ENCODE peak calls at places on chromosome 22, in nine cellular contexts. C is MM.1S; D is right lobe of liver; H is mucosa of descending colon; N is GM23338; E is Caco-2; S is CD8-positive, alpha-beta T cell; P is IMR-90; A is spleen. G is an unnamed sample. For H3K4me1, the result is how much of the 10 kb centered on the place peaks cover.

GRCh38 chr22:19941365-19942070 is at the start of the genes COMT and TXNRD2:
- DNase-seq in A (peak), E (peak), D (peak), H (peak), N (peak), P (peak), C (peak), S (peak), G (peak)

GRCh38 chr22:20206709-20207215 is 55.9 kb upstream of the CCDC188 start:
- DNase-seq in A (no peak), C (no peak), H (peak), D (peak), E (no peak), S (peak), N (no peak), P (peak), G (no peak)

GRCh38 chr22:41589260-41589600 is 410 bp downstream of the PMM1 start:
- DNase-seq in P (no peak), D (no peak), N (peak), C (peak), H (no peak), S (peak), E (no peak), A (no peak), G (peak)

GRCh38 chr22:50459443-50460140 is 15.2 kb downstream of the SBF1 start:
- DNase-seq in D (no peak), E (no peak), C (no peak), A (no peak), P (no peak), H (no peak), S (no peak), N (no peak), G (no peak)

GRCh38 chr22:35445933-35446332 is 46.0 kb downstream of the MCM5 start:
- DNase-seq in E (no peak), C (no peak), P (no peak), H (no peak), D (no peak), S (no peak), A (no peak), N (no peak), G (no peak)

GRCh38 chr22:28442951-28443876 is 236.4 kb downstream of the TTC28 start:
- DNase-seq in S (peak), N (peak), P (peak), D (peak), E (peak), C (no peak), H (peak), A (peak), G (peak)

GRCh38 chr22:28116261-28116673 is 197.2 kb upstream of the PITPNB start:
- DNase-seq in N (peak), D (no peak), A (no peak), S (no peak), P (peak), C (no peak), E (no peak), H (no peak), G (no peak)

GRCh38 chr22:26339755-26340154 is 89.3 kb upstream of the ASPHD2 start:
- DNase-seq in N (no peak), D (no peak), P (no peak), S (no peak), H (no peak), E (no peak), C (no peak), A (no peak), G (no peak)

GRCh38 chr22:19178065-19178658 is 374 bp downstream of the SLC25A1 start:
- DNase-seq in H (no peak), A (peak), N (peak), D (peak), E (peak), S (peak), C (peak), P (peak), G (peak)

GRCh38 chr22:20170170-20170569 is 19.3 kb upstream of the CCDC188 start:
- DNase-seq in D (no peak), H (no peak), N (no peak), P (no peak), E (no peak), S (no peak), C (no peak), A (no peak), G (no peak)

GRCh38 chr22:44632823-44633478 is 69.1 kb upstream of the PRR5 start:
- DNase-seq in A (no peak), C (no peak), S (no peak), D (no peak), E (no peak), N (no peak), P (no peak), H (no peak), G (no peak)

GRCh38 chr22:32603651-32604540 is 129.3 kb downstream of the FBXO7 start:
- DNase-seq in S (no peak), C (no peak), H (no peak), E (no peak), D (no peak), P (no peak), N (no peak), A (peak), G (no peak)

GRCh38 chr22:32605576-32605975 is 131.0 kb downstream of the FBXO7 start:
- DNase-seq in N (no peak), A (peak), P (no peak), D (no peak), S (no peak), C (no peak), E (no peak), H (no peak), G (no peak)

GRCh38 chr22:32607086-32607485 is 132.5 kb downstream of the FBXO7 start:
- DNase-seq in C (no peak), E (no peak), D (no peak), N (peak), A (peak), H (no peak), S (no peak), P (no peak), G (no peak)

GRCh38 chr22:32602154-32602553 is 127.5 kb downstream of the FBXO7 start:
- DNase-seq in P (no peak), C (no peak), H (no peak), N (no peak), A (no peak), S (no peak), E (no peak), D (no peak), G (no peak)

DNA sequence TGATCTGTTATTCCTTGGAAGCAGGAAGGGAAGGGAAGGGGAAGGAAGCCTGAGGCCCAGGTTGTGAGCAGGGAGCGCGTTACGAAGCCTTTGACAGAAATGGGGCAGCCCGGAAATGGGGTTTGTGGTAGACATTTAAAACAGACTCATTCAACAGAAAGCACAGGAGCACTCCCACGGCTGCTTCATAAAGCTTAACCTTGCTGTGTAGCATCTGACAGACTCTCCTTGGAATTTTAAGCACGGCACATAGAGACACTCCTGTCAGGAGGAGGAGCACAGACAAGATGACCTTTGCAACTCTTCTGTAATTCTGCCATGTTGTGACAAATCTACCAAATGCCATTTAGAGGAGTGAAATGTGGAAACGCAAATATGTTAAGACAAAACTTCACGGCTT is 131.6 kb downstream of the FBXO7 start:
- DNase-seq in N (no peak), H (no peak), E (no peak), C (no peak), A (peak), S (no peak), P (no peak), D (no peak), G (no peak)
- TF ChIP-seq CTCF in N (no peak), H (no peak), E (no peak), C (no peak), A (no peak), S (no peak), P (no peak), D (no peak), G (no peak)

GRCh38 chr22:16699336-16699735 is 106.7 kb upstream of the CCT8L2 start:
- DNase-seq in A (no peak), P (no peak), C (no peak), N (no peak), S (no peak), D (no peak), E (no peak), H (no peak), G (no peak)
- H3K4me1 ChIP-seq in A (under half), P (under half), C (under half), N (under half), S (under half), D (under half), E (under half), H (under half), G (under half)

DNA sequence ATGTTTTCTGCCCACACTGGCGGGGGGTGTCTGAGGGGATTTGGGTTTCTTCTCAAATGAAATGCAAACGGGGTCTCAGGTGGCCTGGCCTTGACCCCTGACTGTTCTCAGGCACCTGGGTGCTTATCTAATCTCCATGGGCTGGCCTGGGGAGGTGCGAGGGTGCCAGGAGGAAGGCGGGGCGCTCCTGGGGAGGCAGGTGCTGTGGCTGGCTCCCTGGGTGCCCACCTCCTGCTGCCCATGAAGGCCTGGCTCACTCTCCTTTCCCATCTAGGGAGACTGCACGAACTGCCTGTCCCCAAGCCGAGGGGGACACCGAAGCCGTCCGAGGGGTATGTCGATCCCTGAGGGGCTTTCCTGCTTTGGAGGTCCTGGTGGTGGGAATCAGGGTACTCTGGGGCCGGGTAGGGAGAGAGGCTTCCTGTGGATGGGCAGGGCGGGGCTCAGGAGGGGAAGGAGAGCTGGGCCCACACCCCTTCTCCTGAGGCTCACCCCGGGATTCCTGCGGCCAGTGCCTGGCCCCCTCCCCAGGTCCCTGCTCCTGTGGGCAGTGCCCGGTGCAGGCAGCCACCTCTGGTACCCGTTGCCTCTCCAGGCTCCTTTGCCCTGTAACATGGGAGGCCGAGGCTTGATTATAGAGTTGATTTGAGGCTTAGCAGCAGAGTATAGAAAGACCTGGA is 18.4 kb downstream of the MICALL1 start:
- DNase-seq in N (no peak), P (no peak), D (no peak), H (no peak), S (no peak), A (no peak), E (no peak), C (no peak), G (no peak)
- H3K4me3 ChIP-seq in N (no peak), P (no peak), D (no peak), H (no peak), S (no peak), A (no peak), E (no peak), C (no peak), G (no peak)

GRCh38 chr22:47450876-47451475 is 688.5 kb downstream of the TBC1D22A start:
- DNase-seq in P (no peak), C (no peak), H (no peak), E (no peak), S (no peak), A (no peak), N (no peak), D (no peak), G (no peak)

GRCh38 chr22:47448231-47449035 is 686.0 kb downstream of the TBC1D22A start:
- DNase-seq in N (no peak), H (no peak), S (no peak), D (no peak), A (no peak), P (no peak), E (no peak), C (no peak), G (no peak)

GRCh38 chr22:47453049-47453448 is 690.6 kb downstream of the TBC1D22A start:
- DNase-seq in S (no peak), H (no peak), P (no peak), N (no peak), C (no peak), A (no peak), D (no peak), E (no peak), G (no peak)

GRCh38 chr22:47449508-47450270 is 687.2 kb downstream of the TBC1D22A start:
- DNase-seq in C (no peak), H (no peak), S (no peak), A (no peak), D (no peak), E (no peak), P (no peak), N (no peak), G (no peak)

GRCh38 chr22:47452184-47452583 is 689.7 kb downstream of the TBC1D22A start:
- DNase-seq in A (no peak), S (no peak), N (peak), C (no peak), D (no peak), P (no peak), E (no peak), H (no peak), G (no peak)
- TF ChIP-seq CTCF in A (peak), S (no peak), N (no peak), C (peak), D (peak), P (no peak), E (peak), H (no peak), G (peak)

DNA sequence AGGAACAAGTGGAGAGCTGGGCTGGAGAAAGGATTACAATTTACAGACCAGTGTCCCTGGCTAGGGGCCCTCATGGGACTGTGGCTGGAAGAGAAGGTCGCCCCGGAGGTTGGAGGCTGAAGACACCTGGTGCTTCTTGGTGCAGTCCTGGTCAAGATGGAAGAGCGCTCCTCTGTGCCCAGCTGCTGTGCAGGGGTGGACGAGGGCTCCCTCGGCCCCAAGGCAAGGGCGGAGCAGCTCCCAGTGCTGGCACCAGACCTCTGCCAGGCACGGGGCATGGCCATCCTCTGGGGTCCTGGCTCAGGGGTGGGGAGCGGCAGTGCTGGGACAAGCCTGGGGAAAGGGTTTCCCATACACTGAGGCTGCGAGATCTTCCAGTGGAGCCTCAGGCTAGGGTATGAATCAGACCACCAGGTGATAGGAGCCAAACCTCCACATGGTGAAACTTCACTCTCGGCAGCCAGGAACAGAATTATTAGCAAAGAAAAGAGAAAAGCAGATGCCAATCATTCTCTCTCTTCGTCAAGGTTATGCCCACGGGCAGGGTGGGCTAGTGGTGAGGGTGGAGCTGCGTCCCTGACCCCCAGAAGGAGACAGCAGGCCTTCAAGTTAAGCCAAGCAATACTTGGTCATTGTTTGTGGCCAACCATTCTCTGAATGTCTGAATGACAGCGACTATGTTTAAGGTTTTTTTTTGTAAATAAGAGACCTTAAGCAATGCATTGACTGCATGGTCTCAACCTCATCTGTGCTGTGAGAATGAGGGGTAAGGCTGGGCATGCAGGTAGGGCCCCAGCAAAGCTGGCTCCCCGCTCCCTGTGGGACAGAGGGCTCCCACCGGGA is 32.1 kb downstream of the PPM1F start:
- DNase-seq in N (no peak), S (no peak), P (no peak), C (no peak), D (no peak), H (no peak), A (no peak), E (no peak), G (no peak)
- H3K4me1 ChIP-seq in N (half or more), S (under half), P (under half), C (under half), D (under half), H (under half), A (under half), E (under half), G (under half)

GRCh38 chr22:49368976-49369725 is 458.5 kb downstream of the BRD1 start:
- DNase-seq in H (no peak), E (peak), N (no peak), A (peak), P (no peak), C (no peak), S (peak), D (no peak), G (no peak)
- H3K4me3 ChIP-seq in H (no peak), E (peak), N (no peak), A (no peak), P (no peak), C (no peak), S (no peak), D (no peak), G (no peak)